ENCODE peak calls at places on chromosomes 6 and 20, in nine cellular contexts. U, H, K, E, F, J, D, A and X are unnamed samples.
A peak's percentile ranks its signal among the peaks of the same experiment; 100 is the strongest.

GRCh38 chr6:79750806-79751205 is 119.7 kb downstream of the SH3BGRL2 start:
- DNase-seq in U (no peak), H (no peak), K (no peak), E (no peak), F (no peak), J (no peak), D (no peak), A (no peak), X (no peak)

GRCh38 chr6:110778331-110778730 is 36.9 kb downstream of the CDK19 start:
- DNase-seq in U (no peak), H (no peak), K (no peak), E (no peak), F (no peak), J (no peak), D (no peak), A (no peak), X (no peak)

GRCh38 chr6:84638286-84638685 is 126.1 kb downstream of the TBX18 start:
- DNase-seq in U (no peak), H (no peak), K (no peak), E (no peak), F (no peak), J (no peak), D (no peak), A (no peak), X (no peak)

GRCh38 chr6:3308106-3308505 is 49.4 kb downstream of the PSMG4 start:
- DNase-seq in U (no peak), H (no peak), K (no peak), E (no peak), F (no peak), J (no peak), D (peak; percentile 13), A (no peak), X (no peak)

GRCh38 chr6:37679539-37680476 is 17.9 kb downstream of the MDGA1 start:
- DNase-seq in U (no peak), H (no peak), K (no peak), E (no peak), F (no peak), J (no peak), D (no peak), A (no peak), X (no peak)

GRCh38 chr6:68651018-68651985 is 16.2 kb downstream of the ADGRB3 start:
- DNase-seq in U (no peak), H (no peak), K (no peak), E (no peak), F (no peak), J (no peak), D (no peak), A (no peak), X (no peak)

GRCh38 chr6:151388997-151389639 is 2.2 kb downstream of the ZBTB2 start:
- DNase-seq in U (no peak), H (no peak), K (no peak), E (no peak), F (no peak), J (no peak), D (no peak), A (no peak), X (no peak)

GRCh38 chr6:153028261-153028660 is 25.8 kb upstream of the MTRF1L start:
- DNase-seq in U (no peak), H (no peak), K (no peak), E (no peak), F (no peak), J (no peak), D (no peak), A (no peak), X (no peak)

GRCh38 chr6:149896491-149896890 is 1.4 kb downstream of the RAET1E start:
- DNase-seq in U (no peak), H (no peak), K (no peak), E (no peak), F (no peak), J (no peak), D (peak; percentile 43), A (no peak), X (no peak)

GRCh38 chr6:26351544-26351953 is 13.4 kb upstream of the BTN3A2 start:
- DNase-seq in U (no peak), H (no peak), K (no peak), E (no peak), F (no peak), J (no peak), D (no peak), A (no peak), X (no peak)

GRCh38 chr6:14857501-14857900 is 388.4 kb upstream of the JARID2 start:
- DNase-seq in U (peak; percentile 11), H (peak; percentile 13), K (no peak), E (no peak), F (peak; percentile 57), J (peak; percentile 70), D (peak; percentile 92), A (peak; percentile 12), X (peak; percentile 68)

GRCh38 chr6:115932481-115932880 is 128.2 kb downstream of the FRK start:
- DNase-seq in U (no peak), H (no peak), K (no peak), E (no peak), F (no peak), J (no peak), D (no peak), A (no peak), X (no peak)

GRCh38 chr6:117076076-117076475 is 189.3 kb upstream of the VGLL2 start:
- DNase-seq in U (no peak), H (no peak), K (no peak), E (no peak), F (no peak), J (no peak), D (no peak), A (no peak), X (no peak)

GRCh38 chr6:80436663-80437062 is 330.2 kb downstream of the BCKDHB start:
- DNase-seq in U (no peak), H (no peak), K (no peak), E (no peak), F (no peak), J (no peak), D (no peak), A (no peak), X (no peak)

GRCh38 chr6:4950849-4951533 is 52.8 kb downstream of the RPP40 start:
- DNase-seq in U (no peak), H (no peak), K (peak; percentile 53), E (no peak), F (no peak), J (no peak), D (no peak), A (no peak), X (no peak)

GRCh38 chr6:154070657-154071056 is 31.6 kb downstream of the OPRM1 start:
- DNase-seq in U (no peak), H (no peak), K (no peak), E (no peak), F (no peak), J (no peak), D (no peak), A (no peak), X (no peak)

GRCh38 chr6:91669904-91670295 is 1083.0 kb upstream of the MAP3K7 start:
- DNase-seq in U (no peak), H (no peak), K (no peak), E (no peak), F (no peak), J (no peak), D (no peak), A (no peak), X (no peak)

GRCh38 chr20:41290804-41291389 is 26.6 kb downstream of the ZHX3 start:
- DNase-seq in U (no peak), H (no peak), K (no peak), E (no peak), F (no peak), J (no peak), D (no peak), A (no peak), X (no peak)

GRCh38 chr6:159315562-159315961 is 146.4 kb downstream of the FNDC1 start:
- DNase-seq in U (no peak), H (no peak), K (no peak), E (no peak), F (no peak), J (no peak), D (no peak), A (no peak), X (no peak)

GRCh38 chr6:159309723-159310122 is 140.5 kb downstream of the FNDC1 start:
- DNase-seq in U (no peak), H (no peak), K (no peak), E (no peak), F (no peak), J (no peak), D (no peak), A (no peak), X (no peak)

GRCh38 chr6:159312204-159312603 is 143.0 kb downstream of the FNDC1 start:
- DNase-seq in U (no peak), H (no peak), K (no peak), E (no peak), F (no peak), J (no peak), D (no peak), A (no peak), X (no peak)

GRCh38 chr6:159313023-159313422 is 143.8 kb downstream of the FNDC1 start:
- DNase-seq in U (no peak), H (no peak), K (peak; percentile 23), E (no peak), F (no peak), J (no peak), D (peak; percentile 62), A (no peak), X (no peak)

GRCh38 chr6:159311618-159312017 is 142.4 kb downstream of the FNDC1 start:
- DNase-seq in U (no peak), H (no peak), K (no peak), E (no peak), F (no peak), J (no peak), D (no peak), A (no peak), X (no peak)
- H3K9me3 ChIP-seq in U (no peaks in the 10 kb centered on the region), H (no peaks in the 10 kb centered on the region), K (no peaks in the 10 kb centered on the region), E (no peaks in the 10 kb centered on the region), F (no peaks in the 10 kb centered on the region), J (no peaks in the 10 kb centered on the region), D (no peaks in the 10 kb centered on the region), A (no peaks in the 10 kb centered on the region), X (no peaks in the 10 kb centered on the region)

GRCh38 chr20:55977723-55978481 is 27.4 kb downstream of the CBLN4 start:
- DNase-seq in U (no peak), H (no peak), K (no peak), E (no peak), F (no peak), J (no peak), D (no peak), A (no peak), X (no peak)
- H3K9me3 ChIP-seq in U (no peaks in the 10 kb centered on the region), H (peaks cover 2% of the 10 kb centered on the region), K (no peaks in the 10 kb centered on the region), E (peaks cover 95% of the 10 kb centered on the region), F (no peaks in the 10 kb centered on the region), J (no peaks in the 10 kb centered on the region), D (peaks cover 5% of the 10 kb centered on the region), A (no peaks in the 10 kb centered on the region), X (no peaks in the 10 kb centered on the region)

GRCh38 chr20:58853976-58854637 is 1.6 kb downstream of the GNAS start:
- DNase-seq in U (no peak), H (no peak), K (peak; percentile 51), E (no peak), F (no peak), J (no peak), D (no peak), A (no peak), X (no peak)
- H3K9me3 ChIP-seq in U (no peaks in the 10 kb centered on the region), H (no peaks in the 10 kb centered on the region), K (no peaks in the 10 kb centered on the region), E (no peaks in the 10 kb centered on the region), F (no peaks in the 10 kb centered on the region), J (no peaks in the 10 kb centered on the region), D (no peaks in the 10 kb centered on the region), A (no peaks in the 10 kb centered on the region), X (no peaks in the 10 kb centered on the region)

DNA sequence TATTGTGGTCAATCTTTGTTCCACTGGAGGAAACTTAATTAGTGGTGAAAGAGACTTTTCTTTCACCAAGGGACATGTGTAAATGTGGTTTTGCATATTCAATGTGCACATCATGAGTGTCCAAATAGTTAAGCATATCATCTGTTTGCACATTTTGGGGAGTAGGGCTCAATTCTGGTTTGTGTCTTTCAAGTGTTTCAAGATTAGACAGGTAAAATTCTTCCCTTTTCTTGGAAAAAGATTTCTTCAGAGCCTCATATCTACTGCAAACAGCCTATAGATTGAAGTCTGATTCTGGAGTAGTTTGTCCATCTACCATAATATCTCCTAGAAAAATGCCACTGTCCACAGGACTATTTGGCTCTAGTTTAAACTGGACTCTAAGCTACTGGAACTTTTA is 26.9 kb upstream of the DEFB118 start:
- DNase-seq in U (no peak), H (no peak), K (no peak), E (no peak), F (no peak), J (no peak), D (no peak), A (no peak), X (no peak)
- H3K9me3 ChIP-seq in U (no peaks in the 10 kb centered on the region), H (no peaks in the 10 kb centered on the region), K (no peaks in the 10 kb centered on the region), E (peaks cover 58% of the 10 kb centered on the region), F (no peaks in the 10 kb centered on the region), J (no peaks in the 10 kb centered on the region), D (no peaks in the 10 kb centered on the region), A (no peaks in the 10 kb centered on the region), X (no peaks in the 10 kb centered on the region)